ENCODE peak calls at places on chromosomes 12 and 14, in seven cellular contexts. R is AG04449, Q is transverse colon, N is neural crest cell, I is A549, T is IMR-90, C is cardiac muscle cell. F is an unnamed sample.

GRCh38 chr12:25701290-25701689 is 148.2 kb upstream of the LMNTD1 start:
- DNase-seq in R (no peak), N (no peak), Q (no peak), I (no peak), T (peak; percentile 81), C (no peak), F (no peak)

GRCh38 chr14:89225607-89226006 is 191.4 kb downstream of the FOXN3 start:
- DNase-seq in R (no peak), Q (no peak), N (no peak), C (no peak), I (no peak), T (no peak), F (no peak)

GRCh38 chr12:120961604-120962486 is 16.5 kb upstream of the HNF1A start:
- DNase-seq in I (peak; percentile 46), N (no peak), T (no peak), Q (peak; percentile 92), R (no peak), C (no peak), F (no peak)

GRCh38 chr12:92370828-92371227 is 225.2 kb upstream of the BTG1 start:
- DNase-seq in T (no peak), Q (no peak), R (no peak), C (no peak), N (no peak), I (no peak), F (no peak)

GRCh38 chr12:97751704-97752103 is 289.1 kb downstream of the RMST start:
- DNase-seq in I (no peak), N (no peak), T (no peak), Q (no peak), R (no peak), C (no peak), F (no peak)

GRCh38 chr12:96882862-96883261 is 24.2 kb upstream of the NEDD1 start:
- DNase-seq in I (no peak), N (no peak), R (peak; percentile 59), T (peak; percentile 94), Q (no peak), C (no peak), F (no peak)

GRCh38 chr12:100375023-100375737 is 18.3 kb downstream of the SLC17A8 start:
- DNase-seq in C (no peak), T (peak; percentile 16), N (no peak), I (no peak), Q (peak; percentile 35), R (no peak), F (no peak)

GRCh38 chr14:105303949-105304348 is 3.1 kb upstream of the BRF1 start:
- DNase-seq in I (no peak), N (no peak), C (no peak), Q (peak; percentile 24), T (no peak), R (no peak), F (no peak)

GRCh38 chr12:116423053-116423452 is 136.1 kb upstream of the MAP1LC3B2 start:
- DNase-seq in C (peak; percentile 38), T (peak; percentile 82), N (no peak), Q (no peak), I (no peak), R (no peak), F (no peak)

GRCh38 chr14:67137744-67138371 is 51.4 kb upstream of the GARIN2 start:
- DNase-seq in I (peak; percentile 11), T (peak; percentile 22), Q (no peak), C (no peak), N (no peak), R (no peak), F (no peak)

GRCh38 chr12:92065018-92065499 is 80.6 kb downstream of the BTG1 start:
- DNase-seq in R (no peak), T (peak; percentile 61), I (peak; percentile 34), Q (peak; percentile 26), C (no peak), N (no peak), F (no peak)

GRCh38 chr12:6073426-6073825 is 51.0 kb downstream of the VWF start:
- DNase-seq in T (no peak), R (no peak), Q (no peak), C (no peak), N (no peak), I (no peak), F (no peak)

GRCh38 chr12:6069452-6070093 is 54.9 kb downstream of the VWF start:
- DNase-seq in Q (no peak), C (no peak), T (peak; percentile 96), I (no peak), R (peak; percentile 78), N (no peak), F (no peak)

GRCh38 chr12:6074394-6074793 is 50.1 kb downstream of the VWF start:
- DNase-seq in C (no peak), T (no peak), N (no peak), R (no peak), I (no peak), Q (no peak), F (no peak)

GRCh38 chr12:6070472-6071257 is 53.8 kb downstream of the VWF start:
- DNase-seq in N (no peak), R (no peak), C (no peak), I (no peak), Q (no peak), T (no peak), F (no peak)

DNA sequence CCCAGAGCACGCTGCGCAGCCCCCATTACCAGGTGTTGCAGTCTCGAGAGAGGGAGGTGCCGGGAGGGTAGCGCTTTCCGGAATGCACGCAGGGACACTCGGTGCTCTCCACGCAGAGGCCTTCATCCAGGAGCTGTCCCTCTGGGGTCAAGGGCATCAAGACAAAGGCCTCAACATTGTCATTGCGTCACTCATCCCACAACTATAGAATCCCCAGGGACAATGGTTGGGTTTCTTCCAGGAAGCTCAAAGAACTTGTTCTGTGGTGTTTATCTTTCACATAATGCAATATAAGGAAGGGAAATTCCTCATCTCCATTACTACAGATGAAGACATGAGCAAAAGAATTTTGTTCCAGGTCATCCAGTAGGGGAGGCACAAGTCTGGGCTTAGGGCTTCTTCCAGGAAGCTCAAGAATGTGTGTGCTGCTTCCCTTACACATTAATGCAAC is 52.1 kb downstream of the VWF start:
- DNase-seq in N (no peak), T (peak; percentile 79), Q (no peak), C (no peak), R (peak; percentile 69), I (no peak), F (no peak)
- TF ChIP-seq CTCF in N (no peak), T (peak; percentile 55), Q (no peak), C (peak; percentile 56), R (peak; percentile 28), I (no peak), F (no peak)

DNA sequence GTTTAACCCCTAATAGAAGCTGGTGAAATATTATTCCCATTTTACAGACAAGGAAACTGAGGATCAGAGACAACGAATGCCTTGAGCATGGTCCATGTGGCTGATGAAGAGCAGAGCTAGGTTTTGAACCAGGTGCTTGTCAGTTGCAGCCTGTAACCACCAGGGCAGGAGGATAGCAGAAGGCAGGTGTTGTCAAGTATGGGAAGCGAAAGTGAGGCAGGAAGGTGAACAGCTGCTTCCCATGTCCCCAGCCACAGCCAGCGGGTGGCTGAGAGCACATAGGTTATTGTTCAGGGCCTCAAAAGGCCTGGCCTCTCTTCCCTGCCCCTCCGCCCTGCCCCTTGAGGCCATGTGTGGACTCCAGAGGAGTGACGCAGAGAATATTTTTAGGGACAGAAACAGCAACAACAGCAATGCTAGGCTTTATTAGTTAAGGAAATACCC is 39.6 kb downstream of the IQSEC3 start:
- DNase-seq in I (peak; percentile 12), R (no peak), N (no peak), Q (peak; percentile 54), C (no peak), T (no peak), F (no peak)
- TF ChIP-seq CTCF in I (no peak), R (no peak), N (peak; percentile 41), Q (no peak), C (no peak), T (no peak), F (peak; percentile 49)

DNA sequence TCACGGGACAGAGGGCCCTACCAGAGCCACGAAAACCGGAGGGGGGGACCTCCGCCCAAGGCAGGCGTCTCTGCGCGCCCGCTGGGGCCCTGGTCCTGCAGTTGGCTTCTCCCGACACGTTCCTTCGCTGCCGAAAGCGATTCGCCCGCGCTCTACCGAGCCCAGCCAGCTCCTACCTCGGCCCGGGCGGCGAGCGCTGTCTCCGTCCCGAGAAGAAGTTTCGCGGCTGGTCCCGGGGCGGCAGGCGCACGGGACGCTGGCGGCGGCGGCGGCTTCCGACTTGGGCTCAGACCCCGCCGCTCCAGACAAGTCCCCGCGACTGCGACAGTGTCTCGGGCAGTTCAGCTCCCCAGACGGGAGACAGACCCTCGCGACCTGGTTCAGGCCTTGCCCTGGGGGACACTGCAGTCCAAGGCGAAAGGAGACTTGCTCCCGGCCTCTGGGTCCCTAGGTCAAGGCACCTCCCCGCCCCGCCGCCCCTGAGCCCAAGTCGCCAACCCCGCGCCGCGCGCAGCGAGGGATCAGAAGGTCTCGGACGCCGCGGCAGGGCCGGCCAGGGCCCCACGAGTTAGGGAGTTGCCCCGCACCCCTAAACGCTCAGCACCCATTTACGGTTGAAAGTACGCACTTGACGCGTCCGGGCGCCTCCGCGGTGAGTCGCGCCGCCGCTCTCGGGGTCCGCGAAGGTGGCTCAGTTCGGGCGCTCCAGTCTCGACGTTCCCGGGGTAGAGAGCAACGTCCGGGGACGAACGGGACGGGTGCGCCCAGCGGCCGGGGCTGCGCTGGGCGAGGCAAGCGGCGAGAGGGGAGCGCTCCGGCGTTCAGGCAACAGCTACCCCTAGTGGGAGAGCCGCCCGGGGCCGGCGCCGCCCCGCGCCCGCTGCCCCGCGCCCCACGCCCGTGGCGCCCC is 1.4 kb upstream of the DIO3 start:
- DNase-seq in Q (peak; percentile 48), C (peak; percentile 59), I (no peak), T (peak; percentile 3), R (no peak), N (peak; percentile 32), F (no peak)
- TF ChIP-seq CTCF in Q (peak; percentile 19), C (peak; percentile 32), I (no peak), T (peak; percentile 15), R (no peak), N (peak; percentile 46), F (peak; percentile 56)

GRCh38 chr12:8947737-8948136 is 1.7 kb downstream of the M6PR start:
- DNase-seq in Q (no peak), C (no peak), R (no peak), N (no peak), I (no peak), T (no peak), F (no peak)

GRCh38 chr12:8948711-8949524 is 527 bp downstream of the M6PR start:
- DNase-seq in C (peak; percentile 18), R (no peak), N (no peak), Q (peak; percentile 10), I (peak; percentile 28), T (peak; percentile 40), F (no peak)

GRCh38 chr12:8950287-8950574 is 786 bp upstream of the M6PR start:
- DNase-seq in C (no peak), Q (no peak), N (no peak), R (no peak), I (no peak), T (no peak), F (no peak)

GRCh38 chr12:8950702-8951478 is 1.4 kb upstream of the M6PR start:
- DNase-seq in R (no peak), C (no peak), I (no peak), N (no peak), Q (no peak), T (no peak), F (no peak)

GRCh38 chr12:8949525-8950286 is at the start of gene M6PR:
- DNase-seq in Q (peak; percentile 94), C (peak; percentile 97), T (peak; percentile 92), R (peak; percentile 62), N (peak; percentile 84), I (peak; percentile 98), F (peak; percentile 94)
- TF ChIP-seq CTCF in Q (peak; percentile 48), C (peak; percentile 53), T (peak; percentile 59), R (peak; percentile 75), N (peak; percentile 67), I (peak; percentile 44), F (peak; percentile 54)